ENCODE peak calls at places on chromosomes 13 and 19, in four cellular contexts. Y, D, L and C are unnamed samples. For H3K27me3, the result is how much of the 10 kb centered on the place peaks cover.

GRCh38 chr13:113122571-113123225 is at the start of gene F10:
- DNase-seq in D (peak), L (peak), Y (no peak), C (no peak)

GRCh38 chr13:64928704-64929499 is 2301.2 kb downstream of the PCDH9 start:
- DNase-seq in L (no peak), D (no peak), Y (no peak), C (no peak)

GRCh38 chr13:113595131-113595530 is 10.6 kb downstream of the TFDP1 start:
- DNase-seq in Y (no peak), L (peak), D (no peak), C (no peak)

GRCh38 chr19:32603961-32604360 is 23.0 kb downstream of the PDCD5 start:
- DNase-seq in D (no peak), Y (no peak), L (no peak), C (no peak)

GRCh38 chr19:35006342-35006998 is 6.3 kb downstream of the GRAMD1A start:
- DNase-seq in Y (no peak), D (no peak), L (no peak), C (no peak)

GRCh38 chr13:97076898-97077297 is 82.6 kb upstream of the OXGR1 start:
- DNase-seq in D (no peak), Y (no peak), L (peak), C (no peak)

GRCh38 chr13:108342369-108343289 is 73.1 kb downstream of the TNFSF13B start:
- DNase-seq in L (no peak), Y (no peak), D (no peak), C (no peak)

GRCh38 chr13:36461472-36461871 is 29.2 kb downstream of the CCNA1 start:
- DNase-seq in Y (no peak), D (no peak), L (no peak), C (no peak)

GRCh38 chr13:83150616-83151307 is 731.5 kb downstream of the SLITRK1 start:
- DNase-seq in D (no peak), Y (no peak), L (no peak), C (no peak)

GRCh38 chr19:6996810-6997209 is 24.4 kb downstream of the MBD3L2B start:
- DNase-seq in D (no peak), L (no peak), Y (no peak), C (no peak)

GRCh38 chr13:36412736-36413135 is 19.6 kb upstream of the CCNA1 start:
- DNase-seq in L (no peak), D (no peak), Y (no peak), C (no peak)

DNA sequence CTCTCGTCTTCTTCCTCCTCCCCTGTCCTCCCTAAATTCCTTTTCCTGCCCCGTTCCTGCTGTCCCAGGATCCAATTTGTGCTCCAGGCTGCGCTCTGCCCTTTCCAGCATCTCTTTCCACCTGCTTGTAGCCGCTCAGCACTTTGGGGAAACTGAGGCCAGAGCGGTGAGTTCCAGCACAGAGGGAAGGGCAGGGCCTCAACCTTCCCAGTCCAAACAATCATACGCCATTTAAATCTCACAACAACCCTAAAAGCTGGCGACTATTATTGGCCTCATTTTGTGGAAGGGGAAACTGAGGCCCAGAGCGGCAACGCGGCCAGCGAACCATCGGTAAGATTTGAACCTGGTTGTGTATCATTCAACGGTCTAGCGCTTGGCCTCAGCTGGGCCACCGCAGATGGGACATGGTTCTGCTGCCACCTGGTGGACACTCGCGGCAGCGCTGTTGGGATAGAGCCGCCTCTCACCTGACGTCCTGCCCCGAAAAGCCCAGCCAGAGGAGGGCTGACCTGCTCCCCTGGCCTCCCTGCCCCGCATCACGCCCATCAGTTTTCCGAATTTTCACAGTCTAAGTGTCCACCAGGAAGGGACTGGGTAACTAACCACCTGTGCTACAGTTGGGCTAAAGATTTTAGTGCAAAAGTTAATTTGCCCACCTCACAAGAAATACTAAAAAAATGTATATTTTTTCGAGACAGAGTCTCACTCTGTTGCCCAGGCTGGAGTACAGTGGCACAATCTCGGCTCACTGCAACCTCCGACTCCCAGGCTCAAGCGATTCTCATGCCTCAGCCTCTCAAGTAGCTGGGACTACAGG is 4.2 kb upstream of the RPL18A start:
- DNase-seq in L (peak), Y (peak), D (peak), C (peak)
- TF ChIP-seq CTCF in L (peak), Y (peak), D (peak), C (peak)

GRCh38 chr19:38367041-38367440 is 7.3 kb upstream of the PSMD8 start:
- DNase-seq in Y (no peak), L (no peak), D (no peak), C (no peak)
- H3K27ac ChIP-seq in Y (no peak), L (no peak), D (no peak), C (no peak)

GRCh38 chr19:55157064-55157908 is at the start of gene TNNI3:
- DNase-seq in L (no peak), D (peak), Y (no peak), C (no peak)
- H3K27me3 ChIP-seq in L (under half), D (under half), Y (half or more), C (half or more)

GRCh38 chr13:23574421-23574820 is 4.2 kb downstream of the TNFRSF19 start:
- DNase-seq in D (no peak), Y (no peak), L (no peak), C (no peak)

GRCh38 chr13:23570099-23570926 is at the start of gene TNFRSF19:
- DNase-seq in D (peak), L (no peak), Y (no peak), C (no peak)

GRCh38 chr13:23572836-23573235 is 2.6 kb downstream of the TNFRSF19 start:
- DNase-seq in L (no peak), Y (no peak), D (no peak), C (no peak)

GRCh38 chr13:23567792-23568480 is 2.3 kb upstream of the TNFRSF19 start:
- DNase-seq in Y (no peak), D (no peak), L (no peak), C (no peak)

GRCh38 chr13:23570931-23571330 is 719 bp downstream of the TNFRSF19 start:
- DNase-seq in D (no peak), Y (no peak), L (no peak), C (no peak)
- TF ChIP-seq CTCF in D (no peak), Y (no peak), L (no peak), C (no peak)

DNA sequence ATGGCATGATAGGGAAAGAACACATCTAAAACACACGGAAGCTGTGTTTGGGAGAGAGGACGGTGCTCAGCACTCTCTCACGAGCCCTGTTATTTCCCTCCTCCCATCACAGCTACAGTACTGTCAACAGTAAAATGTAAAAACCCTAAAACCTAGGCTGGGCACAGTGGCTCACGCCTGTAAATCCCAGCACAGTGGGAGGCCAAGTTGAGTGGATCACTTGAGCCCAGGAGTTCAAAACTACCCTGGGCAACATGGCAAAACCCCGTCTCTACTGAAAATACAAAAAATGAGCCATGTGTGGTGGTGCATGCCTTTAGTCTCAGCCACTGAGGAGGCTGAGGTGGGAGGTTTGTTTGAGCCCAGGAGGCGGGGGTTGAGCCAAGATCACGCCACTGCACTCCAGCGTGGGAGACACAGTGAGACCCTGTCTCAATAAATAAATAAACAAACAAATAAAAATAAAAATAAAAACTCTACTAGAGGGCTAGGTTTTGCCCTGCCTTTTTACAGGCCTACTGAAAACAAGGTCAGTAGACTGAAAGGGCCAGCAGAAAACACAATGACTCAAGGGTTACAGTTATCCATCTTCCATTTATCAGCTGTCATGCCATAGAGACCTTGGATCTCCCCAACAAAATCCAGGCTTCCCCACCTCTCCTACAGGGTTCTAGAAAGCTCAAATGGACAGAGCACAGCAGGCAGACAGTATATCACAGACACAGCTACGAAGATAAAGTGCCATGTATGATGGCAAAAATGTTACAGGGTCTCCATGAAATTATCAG is 54.6 kb downstream of the FOXO1 start:
- DNase-seq in L (no peak), Y (no peak), D (no peak), C (no peak)
- H3K27ac ChIP-seq in L (no peak), Y (no peak), D (no peak), C (peak)

GRCh38 chr19:45958763-45959516 is 14.7 kb downstream of the NOVA2 start:
- DNase-seq in Y (no peak), D (no peak), L (no peak), C (no peak)
- H3K27me3 ChIP-seq in Y (under half), D (under half), L (under half), C (under half)

GRCh38 chr13:30416471-30416870 is 5.8 kb upstream of the UBE2L5 start:
- DNase-seq in D (no peak), L (no peak), Y (no peak), C (no peak)

GRCh38 chr13:30410705-30411125 is 11.6 kb upstream of the UBE2L5 start:
- DNase-seq in Y (no peak), L (no peak), D (no peak), C (no peak)

GRCh38 chr13:30412351-30412750 is 9.9 kb upstream of the UBE2L5 start:
- DNase-seq in Y (no peak), D (no peak), L (no peak), C (no peak)

GRCh38 chr13:30415430-30416030 is 6.8 kb upstream of the UBE2L5 start:
- DNase-seq in L (no peak), D (no peak), Y (no peak), C (no peak)

DNA sequence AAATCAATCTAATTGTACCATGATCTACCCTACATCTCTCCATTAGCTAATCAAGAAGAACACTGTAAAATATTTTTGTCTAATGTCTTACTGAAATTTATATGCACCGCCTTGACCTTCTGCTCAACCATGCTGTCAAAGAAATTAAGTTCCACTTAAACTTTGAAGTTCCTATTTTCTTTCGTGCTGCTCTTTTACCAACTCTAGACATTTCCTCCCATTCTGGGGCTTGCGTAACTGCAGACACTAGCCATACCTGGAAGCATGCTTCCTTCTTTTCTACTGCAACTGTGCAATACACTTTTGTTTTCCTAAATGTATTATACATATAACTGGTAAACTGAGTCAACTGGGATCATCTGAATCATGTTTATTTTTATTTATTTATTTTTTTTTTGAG is 8.5 kb upstream of the UBE2L5 start:
- DNase-seq in Y (no peak), D (no peak), L (no peak), C (no peak)
- TF ChIP-seq CTCF in Y (no peak), D (no peak), L (no peak), C (no peak)

DNA sequence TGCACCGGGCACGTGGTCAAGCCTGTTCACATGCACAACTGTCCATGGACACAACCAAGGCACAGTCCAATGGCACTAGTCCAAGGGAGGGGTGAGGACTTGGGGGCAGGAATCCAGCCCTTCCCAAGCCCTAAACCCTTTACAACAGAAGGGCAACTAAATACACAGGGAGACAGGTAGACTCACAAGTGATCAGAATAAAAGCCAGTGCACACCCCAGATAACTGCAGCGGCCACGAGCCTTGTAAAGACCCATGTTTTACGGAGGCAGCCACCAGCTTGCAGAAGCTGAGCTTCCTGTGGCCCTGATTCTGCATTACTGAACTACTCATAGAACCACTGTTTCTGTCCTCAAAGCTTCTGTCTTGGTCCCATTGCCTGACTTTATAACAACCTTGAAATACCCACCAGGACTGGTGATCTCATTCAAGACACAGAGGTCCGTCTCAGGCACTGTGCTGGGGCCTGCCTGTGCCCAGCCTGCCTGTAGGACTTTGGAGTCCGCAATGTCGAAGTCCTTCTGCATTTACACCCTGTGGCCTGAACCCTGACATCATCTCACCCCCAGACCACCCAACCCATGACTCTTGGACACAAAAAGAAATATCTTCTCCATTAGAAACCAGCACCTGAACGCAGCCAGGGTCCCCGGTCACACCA is 181.2 kb downstream of the COL4A1 start:
- DNase-seq in Y (no peak), L (no peak), D (no peak), C (no peak)
- H3K27ac ChIP-seq in Y (peak), L (peak), D (peak), C (no peak)